ENCODE peak calls at places on chromosome 2, in ten cellular contexts. One of them, this sample, is unnamed.

GRCh38 chr2:84300030-84301029 is 158.8 kb downstream of the SUCLG1 start:
- DNase-seq in heart left ventricle: no peak
- DNase-seq in SJSA1: no peak
- DNase-seq in lower lobe of right lung: no peak
- DNase-seq in GM23248: no peak
- DNase-seq in mammary epithelial cell: no peak
- DNase-seq in IMR-90: no peak
- DNase-seq in CD4-positive, alpha-beta memory T cell: no peak
- DNase-seq in gastrocnemius medialis: no peak
- DNase-seq in lung: no peak
- DNase-seq in this sample: no peak

GRCh38 chr2:202034249-202035088 is 814 bp downstream of the FZD7 start:
- DNase-seq in heart left ventricle: peak; percentile 50
- DNase-seq in SJSA1: no peak
- DNase-seq in lower lobe of right lung: peak; percentile 61
- DNase-seq in GM23248: peak; percentile 83
- DNase-seq in mammary epithelial cell: peak; percentile 59
- DNase-seq in IMR-90: no peak
- DNase-seq in CD4-positive, alpha-beta memory T cell: peak; percentile 40
- DNase-seq in gastrocnemius medialis: no peak
- DNase-seq in lung: no peak
- DNase-seq in this sample: peak; percentile 27

GRCh38 chr2:178482437-178482836 is 2.2 kb downstream of the PLEKHA3 start:
- DNase-seq in heart left ventricle: no peak
- DNase-seq in SJSA1: no peak
- DNase-seq in lower lobe of right lung: no peak
- DNase-seq in GM23248: peak; percentile 11
- DNase-seq in mammary epithelial cell: no peak
- DNase-seq in IMR-90: no peak
- DNase-seq in CD4-positive, alpha-beta memory T cell: no peak
- DNase-seq in gastrocnemius medialis: no peak
- DNase-seq in lung: no peak
- DNase-seq in this sample: no peak

GRCh38 chr2:1972948-1973347 is 228.6 kb upstream of the PXDN start:
- DNase-seq in heart left ventricle: no peak
- DNase-seq in SJSA1: no peak
- DNase-seq in lower lobe of right lung: no peak
- DNase-seq in GM23248: no peak
- DNase-seq in mammary epithelial cell: no peak
- DNase-seq in IMR-90: no peak
- DNase-seq in CD4-positive, alpha-beta memory T cell: no peak
- DNase-seq in gastrocnemius medialis: no peak
- DNase-seq in lung: no peak
- DNase-seq in this sample: no peak

GRCh38 chr2:28893488-28893887 is 979 bp upstream of the WDR43 start:
- DNase-seq in heart left ventricle: no peak
- DNase-seq in SJSA1: no peak
- DNase-seq in lower lobe of right lung: no peak
- DNase-seq in GM23248: no peak
- DNase-seq in mammary epithelial cell: no peak
- DNase-seq in IMR-90: no peak
- DNase-seq in CD4-positive, alpha-beta memory T cell: no peak
- DNase-seq in gastrocnemius medialis: no peak
- DNase-seq in lung: no peak
- DNase-seq in this sample: peak; percentile 55

GRCh38 chr2:12155308-12156061 is 409.1 kb downstream of the LPIN1 start:
- DNase-seq in heart left ventricle: peak; percentile 54
- DNase-seq in SJSA1: peak; percentile 66
- DNase-seq in lower lobe of right lung: no peak
- DNase-seq in GM23248: peak; percentile 82
- DNase-seq in mammary epithelial cell: peak; percentile 73
- DNase-seq in IMR-90: peak; percentile 93
- DNase-seq in CD4-positive, alpha-beta memory T cell: no peak
- DNase-seq in gastrocnemius medialis: peak; percentile 27
- DNase-seq in lung: no peak
- DNase-seq in this sample: peak; percentile 57

GRCh38 chr2:20513946-20514345 is 67.1 kb downstream of the RHOB start:
- DNase-seq in heart left ventricle: no peak
- DNase-seq in SJSA1: no peak
- DNase-seq in lower lobe of right lung: no peak
- DNase-seq in GM23248: no peak
- DNase-seq in mammary epithelial cell: no peak
- DNase-seq in IMR-90: no peak
- DNase-seq in CD4-positive, alpha-beta memory T cell: no peak
- DNase-seq in gastrocnemius medialis: no peak
- DNase-seq in lung: no peak
- DNase-seq in this sample: peak; percentile 33

GRCh38 chr2:128788636-128789220 is 470.1 kb upstream of the HS6ST1 start:
- DNase-seq in heart left ventricle: no peak
- DNase-seq in SJSA1: no peak
- DNase-seq in lower lobe of right lung: no peak
- DNase-seq in GM23248: no peak
- DNase-seq in mammary epithelial cell: no peak
- DNase-seq in IMR-90: no peak
- DNase-seq in CD4-positive, alpha-beta memory T cell: no peak
- DNase-seq in gastrocnemius medialis: no peak
- DNase-seq in lung: no peak
- DNase-seq in this sample: no peak

GRCh38 chr2:159209341-159210306 is 76.9 kb downstream of the WDSUB1 start:
- DNase-seq in heart left ventricle: no peak
- DNase-seq in SJSA1: no peak
- DNase-seq in lower lobe of right lung: peak; percentile 62
- DNase-seq in GM23248: no peak
- DNase-seq in mammary epithelial cell: no peak
- DNase-seq in IMR-90: no peak
- DNase-seq in CD4-positive, alpha-beta memory T cell: peak; percentile 58
- DNase-seq in gastrocnemius medialis: no peak
- DNase-seq in lung: no peak
- DNase-seq in this sample: peak; percentile 68

GRCh38 chr2:11571170-11571569 is 37.3 kb downstream of the GREB1 start:
- DNase-seq in heart left ventricle: no peak
- DNase-seq in SJSA1: no peak
- DNase-seq in lower lobe of right lung: peak; percentile 1
- DNase-seq in GM23248: no peak
- DNase-seq in mammary epithelial cell: no peak
- DNase-seq in IMR-90: no peak
- DNase-seq in CD4-positive, alpha-beta memory T cell: no peak
- DNase-seq in gastrocnemius medialis: no peak
- DNase-seq in lung: no peak
- DNase-seq in this sample: no peak

GRCh38 chr2:4188561-4188960 is 485.2 kb downstream of the DCDC2C start:
- DNase-seq in heart left ventricle: no peak
- DNase-seq in SJSA1: no peak
- DNase-seq in lower lobe of right lung: no peak
- DNase-seq in GM23248: no peak
- DNase-seq in mammary epithelial cell: no peak
- DNase-seq in IMR-90: no peak
- DNase-seq in CD4-positive, alpha-beta memory T cell: no peak
- DNase-seq in gastrocnemius medialis: no peak
- DNase-seq in lung: no peak
- DNase-seq in this sample: no peak
- H3K9me3 ChIP-seq in heart left ventricle: no peaks in the 10 kb centered on the region
- H3K9me3 ChIP-seq in SJSA1: peaks cover 7% of the 10 kb centered on the region
- H3K9me3 ChIP-seq in lower lobe of right lung: no peaks in the 10 kb centered on the region
- H3K9me3 ChIP-seq in GM23248: no peaks in the 10 kb centered on the region
- H3K9me3 ChIP-seq in mammary epithelial cell: peaks cover 18% of the 10 kb centered on the region
- H3K9me3 ChIP-seq in IMR-90: peaks cover 17% of the 10 kb centered on the region
- H3K9me3 ChIP-seq in CD4-positive, alpha-beta memory T cell: no peaks in the 10 kb centered on the region
- H3K9me3 ChIP-seq in gastrocnemius medialis: no peaks in the 10 kb centered on the region
- H3K9me3 ChIP-seq in lung: no peaks in the 10 kb centered on the region
- H3K9me3 ChIP-seq in this sample: no peaks in the 10 kb centered on the region

GRCh38 chr2:197308635-197309368 is 1.8 kb downstream of the ANKRD44 start:
- DNase-seq in heart left ventricle: no peak
- DNase-seq in SJSA1: no peak
- DNase-seq in lower lobe of right lung: no peak
- DNase-seq in GM23248: no peak
- DNase-seq in mammary epithelial cell: no peak
- DNase-seq in IMR-90: no peak
- DNase-seq in CD4-positive, alpha-beta memory T cell: no peak
- DNase-seq in gastrocnemius medialis: no peak
- DNase-seq in lung: no peak
- DNase-seq in this sample: no peak

GRCh38 chr2:197309369-197310231 is 980 bp downstream of the ANKRD44 start:
- DNase-seq in heart left ventricle: peak; percentile 36
- DNase-seq in SJSA1: no peak
- DNase-seq in lower lobe of right lung: peak; percentile 63
- DNase-seq in GM23248: peak; percentile 33
- DNase-seq in mammary epithelial cell: no peak
- DNase-seq in IMR-90: no peak
- DNase-seq in CD4-positive, alpha-beta memory T cell: peak; percentile 45
- DNase-seq in gastrocnemius medialis: no peak
- DNase-seq in lung: peak; percentile 37
- DNase-seq in this sample: peak; percentile 68

GRCh38 chr2:197310940-197311485 is 433 bp upstream of the ANKRD44 start:
- DNase-seq in heart left ventricle: no peak
- DNase-seq in SJSA1: no peak
- DNase-seq in lower lobe of right lung: no peak
- DNase-seq in GM23248: peak; percentile 21
- DNase-seq in mammary epithelial cell: no peak
- DNase-seq in IMR-90: no peak
- DNase-seq in CD4-positive, alpha-beta memory T cell: no peak
- DNase-seq in gastrocnemius medialis: no peak
- DNase-seq in lung: no peak
- DNase-seq in this sample: no peak

GRCh38 chr2:197311521-197312033 is 997 bp upstream of the ANKRD44 start:
- DNase-seq in heart left ventricle: no peak
- DNase-seq in SJSA1: no peak
- DNase-seq in lower lobe of right lung: no peak
- DNase-seq in GM23248: peak; percentile 46
- DNase-seq in mammary epithelial cell: no peak
- DNase-seq in IMR-90: no peak
- DNase-seq in CD4-positive, alpha-beta memory T cell: no peak
- DNase-seq in gastrocnemius medialis: no peak
- DNase-seq in lung: no peak
- DNase-seq in this sample: no peak

GRCh38 chr2:197310271-197310939 is at the start of gene ANKRD44:
- DNase-seq in heart left ventricle: peak; percentile 95
- DNase-seq in SJSA1: peak; percentile 93
- DNase-seq in lower lobe of right lung: peak; percentile 96
- DNase-seq in GM23248: peak; percentile 95
- DNase-seq in mammary epithelial cell: peak; percentile 82
- DNase-seq in IMR-90: peak; percentile 80
- DNase-seq in CD4-positive, alpha-beta memory T cell: peak; percentile 92
- DNase-seq in gastrocnemius medialis: peak; percentile 82
- DNase-seq in lung: peak; percentile 93
- DNase-seq in this sample: peak; percentile 97
- H3K27ac ChIP-seq in heart left ventricle: peak within 1 kb of the TSS; percentile 43
- H3K27ac ChIP-seq in SJSA1: peak within 1 kb of the TSS; percentile 56
- H3K27ac ChIP-seq in lower lobe of right lung: peak within 1 kb of the TSS; percentile 91
- H3K27ac ChIP-seq in GM23248: no peak within 1 kb of the TSS
- H3K27ac ChIP-seq in mammary epithelial cell: no peak within 1 kb of the TSS
- H3K27ac ChIP-seq in IMR-90: peak within 1 kb of the TSS; percentile 70
- H3K27ac ChIP-seq in CD4-positive, alpha-beta memory T cell: peak within 1 kb of the TSS; percentile 93
- H3K27ac ChIP-seq in gastrocnemius medialis: peak within 1 kb of the TSS; percentile 80
- H3K27ac ChIP-seq in lung: peak within 1 kb of the TSS; percentile 97
- H3K27ac ChIP-seq in this sample: peak within 1 kb of the TSS; percentile 75

DNA sequence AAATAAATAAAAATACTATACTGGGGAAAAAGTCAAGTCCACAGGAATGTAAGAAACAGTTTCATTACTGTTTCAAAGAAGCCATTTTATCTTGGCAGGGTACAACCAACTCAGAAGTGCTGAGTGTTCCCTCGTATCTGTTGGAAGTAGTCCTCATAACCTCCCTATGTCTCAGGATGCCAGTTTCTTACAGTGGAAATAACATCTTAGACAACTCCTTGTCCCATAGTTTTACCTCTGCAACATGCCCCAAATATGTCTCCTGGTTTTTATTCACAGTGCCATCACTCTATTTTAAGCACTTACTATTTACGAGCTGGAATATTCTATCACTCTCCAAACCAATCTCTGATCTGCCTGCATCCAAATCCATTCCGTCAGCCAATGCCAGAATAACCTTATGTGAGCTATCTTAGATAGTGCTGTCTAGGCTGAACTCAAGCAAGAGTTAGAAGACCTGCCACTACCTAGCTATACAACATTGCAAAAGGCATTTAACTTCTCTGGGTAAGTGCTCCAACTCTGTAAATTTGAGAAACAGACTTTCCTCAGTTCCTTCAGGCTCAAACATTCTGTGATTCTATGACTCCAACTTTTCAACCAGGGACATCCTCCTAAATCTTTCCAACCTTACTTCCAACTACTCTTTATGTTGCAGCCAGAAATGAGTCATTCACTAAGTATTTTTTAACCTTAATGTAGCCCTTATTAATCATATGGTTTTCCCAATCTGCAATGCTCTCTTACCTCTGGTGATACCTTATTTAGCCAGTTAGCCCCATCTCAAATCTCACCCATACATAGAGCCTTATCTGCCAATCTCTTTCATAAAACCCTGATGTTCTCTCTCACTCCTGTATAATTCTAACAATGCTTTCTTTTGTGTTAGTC is 66.7 kb downstream of the RTN4 start:
- DNase-seq in heart left ventricle: no peak
- DNase-seq in SJSA1: no peak
- DNase-seq in lower lobe of right lung: no peak
- DNase-seq in GM23248: peak; percentile 73
- DNase-seq in mammary epithelial cell: peak; percentile 83
- DNase-seq in IMR-90: no peak
- DNase-seq in CD4-positive, alpha-beta memory T cell: no peak
- DNase-seq in gastrocnemius medialis: no peak
- DNase-seq in lung: no peak
- DNase-seq in this sample: no peak
- H3K4me1 ChIP-seq in heart left ventricle: peaks cover 44% of the 10 kb centered on the region
- H3K4me1 ChIP-seq in SJSA1: peaks cover 14% of the 10 kb centered on the region
- H3K4me1 ChIP-seq in lower lobe of right lung: peaks cover 55% of the 10 kb centered on the region
- H3K4me1 ChIP-seq in GM23248: peaks cover 70% of the 10 kb centered on the region
- H3K4me1 ChIP-seq in mammary epithelial cell: peaks cover 53% of the 10 kb centered on the region
- H3K4me1 ChIP-seq in IMR-90: peaks cover 14% of the 10 kb centered on the region
- H3K4me1 ChIP-seq in CD4-positive, alpha-beta memory T cell: peaks cover 25% of the 10 kb centered on the region
- H3K4me1 ChIP-seq in gastrocnemius medialis: peaks cover 98% of the 10 kb centered on the region
- H3K4me1 ChIP-seq in lung: no peaks in the 10 kb centered on the region
- H3K4me1 ChIP-seq in this sample: peaks cover 3% of the 10 kb centered on the region

GRCh38 chr2:69311017-69311416 is 76.0 kb downstream of the GFPT1 start:
- DNase-seq in heart left ventricle: no peak
- DNase-seq in SJSA1: no peak
- DNase-seq in lower lobe of right lung: no peak
- DNase-seq in GM23248: peak; percentile 29
- DNase-seq in mammary epithelial cell: no peak
- DNase-seq in IMR-90: peak; percentile 34
- DNase-seq in CD4-positive, alpha-beta memory T cell: no peak
- DNase-seq in gastrocnemius medialis: no peak
- DNase-seq in lung: no peak
- DNase-seq in this sample: no peak

GRCh38 chr2:69315160-69315761 is 71.8 kb downstream of the GFPT1 start:
- DNase-seq in heart left ventricle: no peak
- DNase-seq in SJSA1: no peak
- DNase-seq in lower lobe of right lung: no peak
- DNase-seq in GM23248: no peak
- DNase-seq in mammary epithelial cell: no peak
- DNase-seq in IMR-90: no peak
- DNase-seq in CD4-positive, alpha-beta memory T cell: no peak
- DNase-seq in gastrocnemius medialis: no peak
- DNase-seq in lung: no peak
- DNase-seq in this sample: no peak

DNA sequence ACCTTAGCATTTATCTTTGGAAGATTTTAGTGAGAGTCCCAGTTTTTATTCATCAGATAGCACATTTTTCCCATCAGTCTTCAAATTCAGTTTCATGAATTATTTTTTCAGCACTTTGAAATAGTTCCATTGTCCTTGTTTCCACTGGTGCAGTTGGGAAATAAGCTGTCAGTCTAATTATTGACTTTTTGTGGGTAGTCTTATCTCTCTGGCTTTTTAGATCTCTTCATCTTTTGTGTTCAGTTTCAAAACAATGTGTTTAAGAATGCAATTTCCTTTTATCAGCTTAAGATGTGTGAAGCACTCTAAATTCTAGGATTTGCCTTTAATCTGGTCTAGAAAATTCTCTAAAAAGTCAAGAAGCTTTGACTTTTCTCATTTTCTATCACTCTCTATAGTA is 70.5 kb downstream of the GFPT1 start:
- DNase-seq in heart left ventricle: no peak
- DNase-seq in SJSA1: no peak
- DNase-seq in lower lobe of right lung: no peak
- DNase-seq in GM23248: no peak
- DNase-seq in mammary epithelial cell: no peak
- DNase-seq in IMR-90: no peak
- DNase-seq in CD4-positive, alpha-beta memory T cell: no peak
- DNase-seq in gastrocnemius medialis: no peak
- DNase-seq in lung: no peak
- DNase-seq in this sample: no peak
- H3K9me3 ChIP-seq in heart left ventricle: no peaks in the 10 kb centered on the region
- H3K9me3 ChIP-seq in SJSA1: no peaks in the 10 kb centered on the region
- H3K9me3 ChIP-seq in lower lobe of right lung: no peaks in the 10 kb centered on the region
- H3K9me3 ChIP-seq in GM23248: no peaks in the 10 kb centered on the region
- H3K9me3 ChIP-seq in mammary epithelial cell: no peaks in the 10 kb centered on the region
- H3K9me3 ChIP-seq in IMR-90: peaks cover 2% of the 10 kb centered on the region
- H3K9me3 ChIP-seq in CD4-positive, alpha-beta memory T cell: no peaks in the 10 kb centered on the region
- H3K9me3 ChIP-seq in gastrocnemius medialis: no peaks in the 10 kb centered on the region
- H3K9me3 ChIP-seq in lung: no peaks in the 10 kb centered on the region
- H3K9me3 ChIP-seq in this sample: no peaks in the 10 kb centered on the region

This sample was measured in right cardiac atrium.